ENCODE peak calls at places on chromosomes 7 and 10, in eight cellular contexts. J is IMR-90, W is HCT116, S is thyroid gland, T is GM12891, X is spleen, Y is lower leg skin, E is right lobe of liver. R is an unnamed sample.

GRCh38 chr7:20310963-20311742 is 19.5 kb upstream of the ITGB8 start:
- DNase-seq in W (peak; percentile 38), X (no peak), S (no peak), Y (no peak), J (peak; percentile 67), E (no peak), T (no peak), R (no peak)

GRCh38 chr10:43082756-43083155 is 5.9 kb downstream of the RET start:
- DNase-seq in X (no peak), E (no peak), S (no peak), Y (no peak), J (no peak), T (no peak), W (no peak), R (no peak)

GRCh38 chr10:17236468-17236886 is 8.4 kb downstream of the VIM start:
- DNase-seq in W (no peak), T (no peak), Y (no peak), S (no peak), E (no peak), X (no peak), J (no peak), R (no peak)

GRCh38 chr7:80819503-80819902 is 99.3 kb downstream of the SEMA3C start:
- DNase-seq in E (no peak), J (no peak), W (no peak), X (no peak), T (no peak), Y (no peak), S (no peak), R (no peak)

GRCh38 chr10:1035201-1035600 is 9.5 kb upstream of the IDI2 start:
- DNase-seq in S (no peak), T (no peak), X (no peak), W (no peak), J (no peak), E (no peak), Y (no peak), R (no peak)

GRCh38 chr7:74240482-74240881 is 13.7 kb downstream of the RFC2 start:
- DNase-seq in J (no peak), Y (no peak), S (no peak), X (no peak), T (no peak), E (peak; percentile 88), W (no peak), R (no peak)

GRCh38 chr7:602341-603141 is 82.9 kb upstream of the PDGFA start:
- DNase-seq in W (no peak), E (no peak), X (peak; percentile 86), J (no peak), S (no peak), T (no peak), Y (no peak), R (no peak)

GRCh38 chr7:19377611-19378339 is 232.6 kb upstream of the FERD3L start:
- DNase-seq in E (no peak), W (no peak), S (no peak), Y (no peak), T (no peak), J (peak; percentile 90), X (no peak), R (no peak)

GRCh38 chr7:73908123-73908611 is 47.2 kb downstream of the TMEM270 start:
- DNase-seq in S (no peak), E (no peak), X (peak; percentile 61), T (no peak), Y (peak; percentile 81), W (no peak), J (no peak), R (no peak)

GRCh38 chr7:128781126-128781525 is 5.5 kb upstream of the OPN1SW start:
- DNase-seq in W (no peak), S (no peak), J (peak; percentile 69), T (no peak), Y (peak; percentile 65), X (no peak), E (no peak), R (no peak)

GRCh38 chr10:75477681-75478080 is 46.3 kb downstream of the LRMDA start:
- DNase-seq in S (no peak), T (no peak), X (no peak), E (no peak), J (no peak), Y (no peak), W (no peak), R (no peak)

GRCh38 chr10:74047304-74047703 is 49.4 kb downstream of the VCL start:
- DNase-seq in S (no peak), E (no peak), W (no peak), J (peak; percentile 94), X (no peak), T (no peak), Y (no peak), R (no peak)

GRCh38 chr7:4882169-4882741 is 1.3 kb downstream of the RADIL start:
- DNase-seq in Y (peak; percentile 93), S (peak; percentile 71), X (no peak), J (peak; percentile 59), W (no peak), T (no peak), E (no peak), R (peak; percentile 75)

GRCh38 chr7:137882261-137882668 is 35.5 kb upstream of the DGKI start:
- DNase-seq in J (peak; percentile 100), Y (no peak), W (peak; percentile 85), X (no peak), S (no peak), T (peak; percentile 35), E (no peak), R (no peak)

GRCh38 chr10:73931767-73932624 is 21.1 kb downstream of the PLAU start:
- DNase-seq in W (peak; percentile 91), T (no peak), X (no peak), E (no peak), Y (no peak), J (no peak), S (peak; percentile 54), R (no peak)

GRCh38 chr10:125206618-125207017 is 46.3 kb upstream of the CTBP2 start:
- DNase-seq in T (no peak), E (no peak), X (no peak), Y (no peak), S (no peak), W (no peak), J (peak; percentile 70), R (no peak)

GRCh38 chr10:16967866-16968721 is 150.9 kb upstream of the RSU1 start:
- DNase-seq in Y (no peak), J (peak; percentile 93), T (no peak), X (no peak), W (peak; percentile 8), S (no peak), E (no peak), R (peak; percentile 28)

GRCh38 chr10:133164816-133165555 is 5.0 kb downstream of the KNDC1 start:
- DNase-seq in X (peak; percentile 71), W (no peak), J (no peak), S (no peak), T (no peak), E (peak; percentile 46), Y (no peak), R (no peak)

GRCh38 chr10:62082729-62083412 is 181.4 kb downstream of the ARID5B start:
- DNase-seq in X (no peak), Y (no peak), T (no peak), S (no peak), E (no peak), J (peak; percentile 74), W (no peak), R (no peak)

GRCh38 chr7:29328050-29328449 is 133.5 kb downstream of the CHN2 start:
- DNase-seq in S (no peak), Y (no peak), T (no peak), E (no peak), J (no peak), X (no peak), W (no peak), R (no peak)

GRCh38 chr7:107933386-107934013 is 42.5 kb downstream of the DLD start:
- DNase-seq in S (no peak), T (no peak), W (no peak), J (no peak), X (no peak), Y (no peak), E (no peak), R (no peak)

GRCh38 chr10:70856454-70856853 is 31.9 kb downstream of the PCBD1 start:
- DNase-seq in W (no peak), S (peak; percentile 86), X (no peak), T (no peak), J (no peak), E (no peak), Y (no peak), R (peak; percentile 38)

GRCh38 chr10:98135222-98135899 is 904 bp downstream of the R3HCC1L start:
- DNase-seq in E (no peak), T (no peak), Y (no peak), S (no peak), X (no peak), W (no peak), J (no peak), R (peak; percentile 28)

GRCh38 chr7:127437772-127438330 is 45.3 kb upstream of the ZNF800 start:
- DNase-seq in E (no peak), W (no peak), T (no peak), J (peak; percentile 78), S (no peak), X (no peak), Y (no peak), R (no peak)

GRCh38 chr7:142111509-142111908 is at the start of gene MGAM2:
- DNase-seq in X (no peak), W (no peak), S (no peak), Y (no peak), T (no peak), J (no peak), E (no peak), R (no peak)

GRCh38 chr10:132363921-132364593 is 32.1 kb downstream of the LRRC27 start:
- DNase-seq in J (no peak), W (no peak), T (no peak), E (peak; percentile 39), S (no peak), Y (peak; percentile 84), X (peak; percentile 41), R (no peak)

GRCh38 chr10:79084012-79084971 is 15.5 kb downstream of the ZMIZ1 start:
- DNase-seq in J (peak; percentile 83), Y (peak; percentile 98), S (peak; percentile 93), X (peak; percentile 94), W (no peak), E (peak; percentile 92), T (no peak), R (peak; percentile 82)

GRCh38 chr7:76291346-76292205 is 10.9 kb upstream of the HSPB1 start:
- DNase-seq in W (peak; percentile 95), E (peak; percentile 91), Y (peak; percentile 99), X (peak; percentile 94), T (peak; percentile 89), J (peak; percentile 99), S (peak; percentile 86), R (peak; percentile 91)
- TF ChIP-seq POLR2A in W (no peak), E (peak; percentile 10), Y (no peak), X (no peak), T (no peak), J (peak; percentile 62), S (no peak), R (no peak)

GRCh38 chr7:24979470-24979862 is 512 bp downstream of the OSBPL3 start:
- DNase-seq in E (peak; percentile 54), S (peak; percentile 77), T (peak; percentile 51), W (no peak), Y (peak; percentile 93), J (peak; percentile 72), X (peak; percentile 96), R (peak; percentile 59)
- TF ChIP-seq POLR2A in E (no peak), S (no peak), T (peak; percentile 5), W (peak; percentile 87), Y (no peak), J (no peak), X (no peak), R (no peak)

GRCh38 chr7:26291699-26292538 is at the start of gene SNX10:
- DNase-seq in X (peak; percentile 96), Y (peak; percentile 84), S (peak; percentile 37), J (no peak), W (peak; percentile 42), E (peak; percentile 81), T (peak; percentile 58), R (peak; percentile 65)
- TF ChIP-seq POLR2A in X (no peak), Y (no peak), S (no peak), J (no peak), W (peak; percentile 63), E (peak; percentile 84), T (no peak), R (no peak)

GRCh38 chr10:22335204-22335956 is 9.9 kb upstream of the SPAG6 start:
- DNase-seq in Y (no peak), J (peak; percentile 52), X (peak; percentile 90), W (no peak), T (no peak), S (peak; percentile 48), E (peak; percentile 48), R (peak; percentile 69)
- TF ChIP-seq POLR2A in Y (no peak), J (no peak), X (no peak), W (no peak), T (no peak), S (no peak), E (no peak), R (no peak)